ENCODE peak calls at places on chromosomes 4 and X, in seven cellular contexts. J, E, T, M, Q, O and W are unnamed samples.

GRCh38 chr4:152843476-152844107 is 63.8 kb downstream of the ARFIP1 start:
- DNase-seq in E (no peak), J (no peak), O (no peak), M (no peak), T (no peak), Q (no peak), W (no peak)

GRCh38 chrX:40104649-40105015 is 6.9 kb upstream of the BCOR start:
- DNase-seq in E (peak), M (no peak), T (no peak), Q (peak), J (peak), O (peak), W (no peak)

GRCh38 chr4:180028682-180029081 is 2214.5 kb upstream of the TENM3 start:
- DNase-seq in J (peak), E (no peak), T (no peak), O (no peak), M (no peak), Q (no peak), W (no peak)

GRCh38 chrX:100410083-100410590 is at the start of gene PCDH19:
- DNase-seq in Q (peak), J (peak), T (peak), M (peak), O (peak), E (peak), W (peak)

GRCh38 chrX:71304561-71304960 is 3.0 kb downstream of the ITGB1BP2 start:
- DNase-seq in T (no peak), J (no peak), O (no peak), M (no peak), E (no peak), Q (no peak), W (no peak)

GRCh38 chrX:109927663-109928273 is 75.1 kb upstream of the TMEM164 start:
- DNase-seq in J (no peak), E (peak), Q (no peak), M (no peak), O (no peak), T (no peak), W (no peak)

GRCh38 chr4:186644737-186645261 is 78.9 kb downstream of the FAT1 start:
- DNase-seq in Q (peak), O (no peak), T (no peak), M (no peak), E (peak), J (no peak), W (no peak)

GRCh38 chr4:12124138-12124537 is 695.4 kb upstream of the HS3ST1 start:
- DNase-seq in T (no peak), J (no peak), M (no peak), Q (no peak), O (no peak), E (no peak), W (no peak)

GRCh38 chrX:47645530-47645929 is 4.8 kb downstream of the ELK1 start:
- DNase-seq in O (no peak), E (no peak), T (no peak), M (no peak), Q (no peak), J (no peak), W (no peak)

GRCh38 chr4:131644619-131645018 is 1504.5 kb upstream of the PCDH10 start:
- DNase-seq in M (no peak), T (peak), O (no peak), Q (no peak), E (no peak), J (no peak), W (peak)

GRCh38 chr4:124321370-124321769 is 391.2 kb downstream of the ANKRD50 start:
- DNase-seq in J (no peak), Q (no peak), E (no peak), O (no peak), M (no peak), T (no peak), W (no peak)

GRCh38 chr4:74320559-74321118 is 12.4 kb downstream of the EPGN start:
- DNase-seq in J (peak), M (no peak), O (peak), E (no peak), T (peak), Q (no peak), W (peak)
- H3K4me3 ChIP-seq in J (no peak), M (no peak), O (no peak), E (no peak), T (no peak), Q (no peak), W (no peak)

DNA sequence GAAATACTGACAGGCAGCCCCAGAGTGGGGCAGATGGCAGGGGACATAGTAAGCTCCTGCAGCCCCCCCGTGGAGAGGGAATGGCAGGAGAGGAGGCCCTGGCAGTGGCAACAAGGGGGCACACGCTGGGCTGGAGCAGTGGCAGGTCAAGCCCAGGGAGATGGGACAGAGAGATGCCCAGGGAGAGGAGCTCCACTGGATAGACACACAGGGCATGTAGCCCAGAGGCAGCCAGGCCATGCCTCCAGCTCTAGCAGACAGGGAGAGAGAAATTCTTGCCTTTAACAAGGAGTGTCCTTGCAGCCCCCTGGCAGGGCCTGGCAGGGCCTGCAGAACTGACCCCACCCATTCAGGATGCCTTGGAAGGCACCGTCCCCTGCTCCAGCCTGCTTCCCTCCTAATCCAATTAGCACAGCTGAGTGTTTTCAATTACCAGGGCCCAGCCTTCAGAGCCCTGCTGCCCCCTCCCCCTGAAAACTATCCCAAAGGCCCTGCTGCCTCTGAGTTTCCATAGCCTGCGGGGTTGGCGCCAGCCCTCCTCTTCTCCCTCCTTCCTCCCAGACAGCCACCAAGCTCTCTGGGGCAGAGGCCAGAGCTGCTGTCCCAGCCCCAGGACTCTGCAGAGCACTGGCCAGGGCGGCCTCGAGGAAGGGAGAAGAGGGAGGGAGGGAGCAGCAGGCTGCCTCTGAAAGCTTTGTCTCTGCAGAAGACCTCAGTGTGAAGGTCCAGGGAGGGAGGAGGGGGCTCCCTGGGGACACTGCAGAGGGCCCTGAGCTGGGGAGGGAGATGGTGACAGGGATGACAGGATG is 12.5 kb downstream of the L1CAM start:
- DNase-seq in Q (no peak), T (no peak), E (no peak), M (no peak), O (no peak), J (no peak), W (no peak)
- H3K4me3 ChIP-seq in Q (no peak), T (no peak), E (no peak), M (no peak), O (no peak), J (no peak), W (no peak)

GRCh38 chrX:17082831-17083230 is 136.4 kb downstream of the REPS2 start:
- DNase-seq in Q (no peak), O (no peak), E (no peak), T (no peak), M (no peak), J (no peak), W (no peak)
- H3K4me3 ChIP-seq in Q (no peak), O (no peak), E (no peak), T (no peak), M (no peak), J (no peak), W (no peak)

DNA sequence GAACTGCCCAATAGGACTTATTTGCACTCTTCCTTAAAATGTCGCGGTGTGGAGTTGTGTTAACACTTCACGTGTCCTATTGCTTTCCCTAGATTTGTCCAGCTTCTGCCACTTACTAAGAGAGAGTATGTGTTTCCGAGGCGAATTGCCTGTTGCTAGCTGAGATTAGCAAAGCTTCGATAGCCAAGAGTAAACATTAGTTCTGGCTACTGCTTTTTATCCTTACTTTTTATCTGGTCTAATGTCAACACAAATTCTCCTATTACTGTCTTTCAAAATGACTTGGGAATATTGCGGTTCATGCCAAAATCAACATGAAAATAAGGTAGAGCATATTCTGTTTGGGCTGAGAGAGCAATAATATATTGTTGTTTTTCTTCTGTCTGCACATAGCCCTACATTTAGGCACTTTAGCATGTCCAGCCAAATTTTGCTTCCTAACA is 90.4 kb upstream of the VEGFC start:
- DNase-seq in E (no peak), Q (no peak), M (no peak), T (no peak), J (no peak), O (no peak), W (no peak)
- H3K4me3 ChIP-seq in E (no peak), Q (no peak), M (no peak), T (no peak), J (no peak), O (no peak), W (peak)

GRCh38 chrX:107826286-107827136 is 845 bp downstream of the MID2 start:
- DNase-seq in Q (peak), J (peak), O (peak), T (no peak), M (peak), E (peak), W (no peak)
- H3K4me3 ChIP-seq in Q (peak), J (peak), O (peak), T (peak), M (peak), E (peak), W (peak)